ENCODE peak calls at places on chromosomes 3 and 15, in four cellular contexts. P is AG10803, T is AG09319, J is GF-D8. H is an unnamed sample.
A peak's percentile ranks its signal among the peaks of the same experiment; 100 is the strongest.

GRCh38 chr3:41053220-41053619 is 146.1 kb upstream of the CTNNB1 start:
- DNase-seq in P (no peak), T (no peak), J (no peak), H (no peak)

GRCh38 chr15:93087825-93088199 is 1.2 kb downstream of the RGMA start:
- DNase-seq in P (peak; percentile 43), T (no peak), J (no peak), H (peak; percentile 82)

GRCh38 chr3:184361932-184362667 is 590 bp downstream of the POLR2H start:
- DNase-seq in P (peak; percentile 47), T (no peak), J (peak; percentile 24), H (peak; percentile 78)

GRCh38 chr3:40309925-40310635 is 573 bp downstream of the EIF1B start:
- DNase-seq in P (peak; percentile 58), T (no peak), J (no peak), H (peak; percentile 57)

GRCh38 chr3:73716418-73716817 is 91.7 kb upstream of the PDZRN3 start:
- DNase-seq in P (peak; percentile 39), T (no peak), J (no peak), H (no peak)

GRCh38 chr15:31272558-31273257 is 53.9 kb upstream of the KLF13 start:
- DNase-seq in P (no peak), T (no peak), J (no peak), H (no peak)

GRCh38 chr3:126315916-126316514 is 41.2 kb downstream of the KLF15 start:
- DNase-seq in P (no peak), T (no peak), J (no peak), H (no peak)

GRCh38 chr3:158935846-158936245 is 134.0 kb downstream of the MFSD1 start:
- DNase-seq in P (peak; percentile 41), T (no peak), J (no peak), H (no peak)

GRCh38 chr15:69154684-69155083 is 5.8 kb upstream of the GLCE start:
- DNase-seq in P (peak; percentile 81), T (no peak), J (no peak), H (no peak)

GRCh38 chr3:150765949-150766720 is 3.2 kb upstream of the SIAH2 start:
- DNase-seq in P (peak; percentile 61), T (no peak), J (no peak), H (no peak)

GRCh38 chr3:185552358-185552877 is at the start of gene LIPH:
- DNase-seq in P (peak; percentile 34), T (no peak), J (peak; percentile 73), H (peak; percentile 34)

GRCh38 chr3:56468184-56469106 is at the start of gene ERC2:
- DNase-seq in P (peak; percentile 9), T (peak; percentile 1), J (no peak), H (no peak)